ENCODE peak calls at places on chromosome 22, in ten cellular contexts. H is A549, B is GM12891, Y is HCT116, I is ovary, E is adrenal gland, A is GM12878, C is transverse colon, R is stomach, M is lower leg skin. U is an unnamed sample.

GRCh38 chr22:41885576-41885975 is 29.3 kb downstream of the SHISA8 start:
- DNase-seq in H (no peak), B (no peak), Y (no peak), I (no peak), E (no peak), A (no peak), C (no peak), R (no peak), M (no peak), U (no peak)

GRCh38 chr22:31952459-31952858 is 8.1 kb downstream of the YWHAH start:
- DNase-seq in H (no peak), B (no peak), Y (no peak), I (no peak), E (peak), A (no peak), C (no peak), R (no peak), M (no peak), U (no peak)

GRCh38 chr22:30889996-30890480 is 78.5 kb downstream of the MORC2 start:
- DNase-seq in H (no peak), B (peak), Y (no peak), I (no peak), E (no peak), A (no peak), C (no peak), R (no peak), M (peak), U (no peak)

GRCh38 chr22:32473388-32473952 is 1.1 kb upstream of the FBXO7 start:
- DNase-seq in H (peak), B (peak), Y (peak), I (peak), E (peak), A (peak), C (peak), R (no peak), M (no peak), U (peak)

GRCh38 chr22:47621253-47621652 is 858.8 kb downstream of the TBC1D22A start:
- DNase-seq in H (no peak), B (no peak), Y (no peak), I (no peak), E (no peak), A (no peak), C (no peak), R (no peak), M (peak), U (no peak)

GRCh38 chr22:49419661-49420060 is 408.0 kb downstream of the BRD1 start:
- DNase-seq in H (no peak), B (no peak), Y (no peak), I (no peak), E (no peak), A (no peak), C (no peak), R (no peak), M (peak), U (no peak)

GRCh38 chr22:27905638-27906037 is 13.4 kb downstream of the PITPNB start:
- DNase-seq in H (no peak), B (no peak), Y (no peak), I (no peak), E (no peak), A (no peak), C (no peak), R (no peak), M (no peak), U (no peak)

GRCh38 chr22:30047364-30047738 is 32.9 kb upstream of the HORMAD2 start:
- DNase-seq in H (no peak), B (peak), Y (no peak), I (no peak), E (no peak), A (no peak), C (no peak), R (no peak), M (peak), U (no peak)

GRCh38 chr22:44291265-44292006 is 21.3 kb downstream of the SHISAL1 start:
- DNase-seq in H (no peak), B (no peak), Y (no peak), I (no peak), E (no peak), A (no peak), C (no peak), R (no peak), M (no peak), U (no peak)

GRCh38 chr22:49855491-49855911 is 1.9 kb downstream of the ZBED4 start:
- DNase-seq in H (no peak), B (no peak), Y (no peak), I (no peak), E (no peak), A (no peak), C (peak), R (no peak), M (no peak), U (no peak)

GRCh38 chr22:49856766-49857618 is 3.3 kb downstream of the ZBED4 start:
- DNase-seq in H (no peak), B (no peak), Y (no peak), I (no peak), E (no peak), A (no peak), C (no peak), R (no peak), M (no peak), U (no peak)

GRCh38 chr22:17951315-17951714 is 73.0 kb downstream of the MICAL3 start:
- DNase-seq in H (no peak), B (no peak), Y (no peak), I (no peak), E (peak), A (no peak), C (no peak), R (no peak), M (no peak), U (no peak)

GRCh38 chr22:21808130-21808529 is 59.3 kb downstream of the MAPK1 start:
- DNase-seq in H (no peak), B (no peak), Y (no peak), I (no peak), E (no peak), A (no peak), C (no peak), R (no peak), M (no peak), U (no peak)

GRCh38 chr22:49930596-49931412 is 12.4 kb downstream of the CRELD2 start:
- DNase-seq in H (peak), B (no peak), Y (peak), I (peak), E (peak), A (peak), C (peak), R (peak), M (no peak), U (no peak)

GRCh38 chr22:32920032-32920628 is 118.6 kb downstream of the TIMP3 start:
- DNase-seq in H (no peak), B (no peak), Y (no peak), I (peak), E (peak), A (no peak), C (peak), R (no peak), M (peak), U (no peak)

GRCh38 chr22:22061085-22062077 is 78.8 kb upstream of the TOP3B start:
- DNase-seq in H (peak), B (no peak), Y (peak), I (peak), E (peak), A (no peak), C (no peak), R (no peak), M (no peak), U (no peak)

GRCh38 chr22:45268167-45268957 is 16.4 kb upstream of the UPK3A start:
- DNase-seq in H (no peak), B (no peak), Y (no peak), I (peak), E (no peak), A (no peak), C (peak), R (peak), M (peak), U (peak)

GRCh38 chr22:31263896-31264295 is 28.4 kb downstream of the PIK3IP1 start:
- DNase-seq in H (no peak), B (no peak), Y (no peak), I (no peak), E (peak), A (no peak), C (no peak), R (no peak), M (no peak), U (no peak)

GRCh38 chr22:41177626-41178424 is 27.3 kb upstream of the L3MBTL2 start:
- DNase-seq in H (no peak), B (no peak), Y (no peak), I (no peak), E (no peak), A (no peak), C (no peak), R (no peak), M (no peak), U (no peak)

GRCh38 chr22:39937881-39938280 is 22.3 kb upstream of the TMA7B start:
- DNase-seq in H (no peak), B (no peak), Y (no peak), I (no peak), E (no peak), A (no peak), C (no peak), R (no peak), M (peak), U (no peak)

GRCh38 chr22:26671317-26672059 is 14.1 kb downstream of the MIAT start:
- DNase-seq in H (no peak), B (peak), Y (no peak), I (peak), E (peak), A (peak), C (peak), R (peak), M (peak), U (no peak)

GRCh38 chr22:22079404-22080148 is 97.0 kb upstream of the TOP3B start:
- DNase-seq in H (no peak), B (no peak), Y (no peak), I (no peak), E (no peak), A (no peak), C (no peak), R (no peak), M (no peak), U (no peak)

GRCh38 chr22:39514373-39514973 is 5.9 kb upstream of the ATF4 start:
- DNase-seq in H (no peak), B (no peak), Y (no peak), I (no peak), E (peak), A (no peak), C (peak), R (peak), M (no peak), U (no peak)

GRCh38 chr22:21015051-21016006 is at the start of gene P2RX6:
- DNase-seq in H (no peak), B (no peak), Y (no peak), I (no peak), E (peak), A (no peak), C (no peak), R (no peak), M (no peak), U (no peak)

GRCh38 chr22:49968313-49968830 is 7.8 kb downstream of the PIM3 start:
- DNase-seq in H (no peak), B (no peak), Y (no peak), I (peak), E (no peak), A (no peak), C (no peak), R (peak), M (peak), U (no peak)

GRCh38 chr22:29936186-29936585 is 53.2 kb downstream of the MTMR3 start:
- DNase-seq in H (peak), B (no peak), Y (no peak), I (no peak), E (no peak), A (no peak), C (no peak), R (no peak), M (no peak), U (no peak)

GRCh38 chr22:30312053-30312452 is 14.7 kb downstream of the TBC1D10A start:
- DNase-seq in H (no peak), B (no peak), Y (peak), I (no peak), E (peak), A (no peak), C (no peak), R (no peak), M (no peak), U (peak)

GRCh38 chr22:23566716-23567475 is 13.2 kb downstream of the IGLL1 start:
- DNase-seq in H (no peak), B (no peak), Y (no peak), I (no peak), E (no peak), A (no peak), C (no peak), R (no peak), M (no peak), U (no peak)
- TF ChIP-seq POLR2A in H (no peak), B (no peak), Y (no peak), I (no peak), E (no peak), A (no peak), C (no peak), R (no peak), M (no peak), U (no peak)

DNA sequence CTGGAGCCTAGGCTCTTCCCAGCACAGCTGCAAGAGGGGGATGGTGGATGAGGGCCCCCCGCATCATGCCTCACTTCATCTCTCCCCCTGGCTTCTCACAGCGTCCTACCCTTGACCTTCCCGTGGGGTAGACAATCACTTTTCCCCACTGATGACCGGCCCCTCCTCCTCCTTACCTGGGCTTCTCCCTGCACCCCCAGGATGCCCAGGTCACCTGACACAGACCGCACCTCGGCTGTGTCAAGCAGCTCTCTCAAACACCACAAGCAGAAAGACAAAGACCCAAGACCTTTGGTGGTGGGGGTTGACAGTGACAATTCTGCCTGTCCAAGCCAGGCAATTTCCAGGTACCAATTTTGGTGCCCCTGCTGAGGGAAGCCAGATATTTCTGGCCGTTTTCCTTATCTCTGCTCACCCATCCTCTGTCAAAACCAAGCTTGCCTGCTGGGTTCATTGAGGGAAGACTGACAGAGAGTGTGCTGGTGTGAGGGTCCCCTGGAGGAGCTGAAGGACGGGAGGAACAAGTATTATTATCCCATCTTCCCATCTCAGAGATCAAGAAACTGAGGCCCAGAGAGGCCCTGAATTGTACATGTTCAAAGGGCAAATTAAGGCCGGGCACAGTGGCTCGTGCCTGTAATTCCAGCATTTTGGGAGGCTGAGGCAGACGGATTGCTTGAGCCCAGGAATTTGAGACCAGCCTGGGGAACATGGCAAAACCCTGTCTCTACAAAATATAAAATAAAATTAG is 8.3 kb downstream of the PLA2G6 start:
- DNase-seq in H (no peak), B (no peak), Y (no peak), I (no peak), E (no peak), A (no peak), C (no peak), R (no peak), M (no peak), U (no peak)
- TF ChIP-seq POLR2A in H (no peak), B (no peak), Y (no peak), I (no peak), E (no peak), A (no peak), C (no peak), R (no peak), M (no peak), U (no peak)

GRCh38 chr22:37518509-37519267 is 527 bp downstream of the CARD10 start:
- DNase-seq in H (no peak), B (no peak), Y (no peak), I (no peak), E (no peak), A (no peak), C (no peak), R (no peak), M (no peak), U (no peak)

GRCh38 chr22:37517826-37518450 is 1.3 kb downstream of the CARD10 start:
- DNase-seq in H (no peak), B (no peak), Y (no peak), I (no peak), E (no peak), A (no peak), C (no peak), R (no peak), M (no peak), U (no peak)

GRCh38 chr22:37521236-37521739 is 2.1 kb upstream of the CARD10 start:
- DNase-seq in H (no peak), B (no peak), Y (no peak), I (no peak), E (no peak), A (no peak), C (peak), R (no peak), M (no peak), U (no peak)

GRCh38 chr22:37520754-37521153 is 1.5 kb upstream of the CARD10 start:
- DNase-seq in H (no peak), B (no peak), Y (no peak), I (no peak), E (no peak), A (no peak), C (no peak), R (no peak), M (no peak), U (no peak)

GRCh38 chr22:37519268-37520195 is at the start of gene CARD10:
- DNase-seq in H (no peak), B (peak), Y (no peak), I (no peak), E (no peak), A (no peak), C (peak), R (peak), M (no peak), U (no peak)
- TF ChIP-seq POLR2A in H (no peak), B (no peak), Y (no peak), I (no peak), E (no peak), A (no peak), C (no peak), R (no peak), M (no peak), U (no peak)

DNA sequence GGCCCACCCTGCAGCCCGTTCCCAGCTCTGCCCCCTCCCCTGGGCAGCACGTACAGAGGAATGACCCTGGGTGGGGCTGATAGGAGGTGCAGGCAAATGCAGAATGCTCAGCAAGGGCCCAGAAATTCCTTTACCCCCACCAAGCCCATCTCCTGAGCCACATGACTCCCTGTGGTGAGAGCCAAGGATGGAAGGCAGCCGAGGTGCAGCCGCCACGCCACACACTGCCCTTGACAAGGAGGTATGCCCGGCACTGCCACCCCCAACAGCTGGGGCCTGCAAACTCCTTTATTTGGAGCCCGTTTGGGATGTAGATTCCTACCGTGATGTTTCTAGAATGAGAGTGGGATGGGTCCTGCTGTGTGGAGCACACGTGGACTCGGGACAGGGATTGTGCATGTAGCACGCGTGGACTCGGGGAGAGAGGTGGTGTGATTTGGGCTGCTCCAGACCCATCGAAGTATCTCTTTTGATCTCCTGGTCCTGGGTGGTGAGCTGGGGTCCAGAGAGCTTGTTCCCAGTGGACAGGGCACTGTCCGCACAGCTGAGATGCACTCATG is 12.9 kb downstream of the GTSE1 start:
- DNase-seq in H (no peak), B (no peak), Y (no peak), I (no peak), E (no peak), A (no peak), C (no peak), R (no peak), M (no peak), U (no peak)
- TF ChIP-seq POLR2A in H (no peak), B (no peak), Y (no peak), I (no peak), E (no peak), A (no peak), C (no peak), R (no peak), M (no peak), U (no peak)

DNA sequence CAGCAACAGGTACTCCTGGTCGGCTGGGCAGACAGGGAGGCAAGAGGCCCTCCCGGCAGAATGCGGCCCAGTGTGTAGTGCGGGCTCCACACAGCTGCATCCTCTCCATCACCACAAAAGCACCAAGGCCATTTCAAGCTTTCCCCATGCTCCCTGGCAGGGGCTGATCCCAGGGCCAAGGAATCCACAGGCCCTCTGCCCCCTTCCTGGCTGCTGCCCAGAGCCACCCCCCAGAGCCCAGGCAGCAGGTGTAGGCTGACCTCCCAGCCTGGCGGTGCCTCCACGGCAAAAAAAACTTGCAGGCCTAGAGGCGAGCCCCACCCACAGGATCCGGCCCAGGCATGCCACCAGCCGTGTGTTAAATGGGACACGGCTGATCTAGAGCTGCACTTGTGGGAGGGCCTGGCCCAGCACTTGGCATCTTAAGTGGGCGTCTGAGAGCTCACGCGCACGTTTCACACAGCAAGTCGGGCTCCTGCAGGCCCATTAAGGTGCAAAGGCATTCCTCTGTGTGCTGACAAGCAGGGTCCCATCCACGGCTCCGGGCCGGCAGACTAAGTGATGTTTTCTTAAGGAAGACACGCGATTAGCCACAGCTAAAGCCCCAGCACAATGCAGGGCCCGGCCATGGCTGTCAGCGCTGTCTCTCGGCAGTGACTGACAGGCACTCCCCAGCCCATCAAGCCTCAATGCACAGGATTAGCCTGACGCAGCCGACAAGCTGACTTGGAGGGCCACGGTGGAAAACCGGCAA is 19.8 kb upstream of the GNB1L start:
- DNase-seq in H (no peak), B (peak), Y (no peak), I (peak), E (no peak), A (no peak), C (no peak), R (peak), M (peak), U (no peak)
- TF ChIP-seq POLR2A in H (no peak), B (no peak), Y (no peak), I (no peak), E (no peak), A (no peak), C (no peak), R (no peak), M (no peak), U (no peak)

GRCh38 chr22:42932197-42932519 is 75.1 kb upstream of the ARFGAP3 start:
- DNase-seq in H (no peak), B (no peak), Y (no peak), I (no peak), E (no peak), A (no peak), C (no peak), R (no peak), M (no peak), U (no peak)

GRCh38 chr22:42932857-42933782 is 76.0 kb upstream of the ARFGAP3 start:
- DNase-seq in H (no peak), B (peak), Y (no peak), I (no peak), E (no peak), A (peak), C (no peak), R (no peak), M (no peak), U (no peak)

GRCh38 chr22:42930810-42931420 is 73.8 kb upstream of the ARFGAP3 start:
- DNase-seq in H (peak), B (no peak), Y (peak), I (no peak), E (peak), A (no peak), C (no peak), R (no peak), M (no peak), U (no peak)

GRCh38 chr22:42929838-42930155 is 72.7 kb upstream of the ARFGAP3 start:
- DNase-seq in H (no peak), B (no peak), Y (no peak), I (no peak), E (no peak), A (no peak), C (no peak), R (no peak), M (no peak), U (no peak)

GRCh38 chr22:42931421-42932196 is 74.5 kb upstream of the ARFGAP3 start:
- DNase-seq in H (no peak), B (no peak), Y (no peak), I (no peak), E (no peak), A (peak), C (no peak), R (no peak), M (no peak), U (no peak)
- TF ChIP-seq POLR2A in H (no peak), B (no peak), Y (no peak), I (no peak), E (no peak), A (peak), C (no peak), R (no peak), M (no peak), U (no peak)

GRCh38 chr22:36324414-36324813 is 63.4 kb downstream of the MYH9 start:
- DNase-seq in H (no peak), B (no peak), Y (no peak), I (no peak), E (no peak), A (no peak), C (no peak), R (no peak), M (no peak), U (no peak)
- TF ChIP-seq POLR2A in H (no peak), B (no peak), Y (no peak), I (no peak), E (no peak), A (no peak), C (no peak), R (no peak), M (no peak), U (no peak)